ENCODE peak calls at places on chromosomes 4 and X, in six cellular contexts. W, Q, G, P, N and K are unnamed samples.

GRCh38 chrX:136711147-136711546 is 63.2 kb downstream of the CD40LG start:
- DNase-seq in W (no peak), Q (peak), G (peak), P (peak), N (peak), K (peak)

GRCh38 chr4:168353746-168354145 is 35.2 kb upstream of the DDX60 start:
- DNase-seq in W (no peak), Q (no peak), G (no peak), P (peak), N (no peak), K (no peak)

GRCh38 chr4:168978001-168978700 is 31.9 kb downstream of the CBR4 start:
- DNase-seq in W (no peak), Q (peak), G (no peak), P (peak), N (no peak), K (no peak)

GRCh38 chr4:112492321-112492720 is 23.7 kb downstream of the NEUROG2 start:
- DNase-seq in W (no peak), Q (no peak), G (no peak), P (peak), N (no peak), K (no peak)

GRCh38 chrX:152937236-152937635 is 39.4 kb downstream of the ZNF185 start:
- DNase-seq in W (no peak), Q (no peak), G (no peak), P (no peak), N (no peak), K (no peak)

GRCh38 chr4:13528823-13529129 is 15.5 kb downstream of the NKX3-2 start:
- DNase-seq in W (no peak), Q (no peak), G (no peak), P (no peak), N (no peak), K (no peak)

GRCh38 chr4:7411896-7412585 is 22.7 kb downstream of the PSAPL1 start:
- DNase-seq in W (no peak), Q (no peak), G (no peak), P (no peak), N (no peak), K (no peak)

GRCh38 chrX:140477987-140478386 is 26.9 kb downstream of the SOX3 start:
- DNase-seq in W (no peak), Q (no peak), G (no peak), P (no peak), N (no peak), K (no peak)

GRCh38 chrX:30060718-30061117 is 154.6 kb upstream of the MAGEB2 start:
- DNase-seq in W (no peak), Q (peak), G (peak), P (peak), N (no peak), K (peak)

GRCh38 chrX:2609431-2610238 is 81.5 kb upstream of the CD99 start:
- DNase-seq in W (no peak), Q (no peak), G (peak), P (peak), N (no peak), K (peak)

GRCh38 chr4:165905405-165906027 is 32.5 kb downstream of the TLL1 start:
- DNase-seq in W (no peak), Q (peak), G (no peak), P (peak), N (no peak), K (no peak)

GRCh38 chr4:173181769-173182374 is 13.3 kb downstream of the GALNT7 start:
- DNase-seq in W (no peak), Q (peak), G (peak), P (peak), N (no peak), K (no peak)

GRCh38 chr4:183783933-183784622 is 121.0 kb upstream of the STOX2 start:
- DNase-seq in W (no peak), Q (peak), G (peak), P (peak), N (no peak), K (no peak)

GRCh38 chr4:168803727-168804126 is 206.3 kb downstream of the CBR4 start:
- DNase-seq in W (no peak), Q (peak), G (peak), P (peak), N (no peak), K (no peak)

GRCh38 chrX:23883737-23884354 is 23.9 kb downstream of the APOO start:
- DNase-seq in W (peak), Q (peak), G (peak), P (peak), N (peak), K (peak)

GRCh38 chr4:54332577-54332976 is 103.5 kb downstream of the PDGFRA start:
- DNase-seq in W (no peak), Q (no peak), G (no peak), P (no peak), N (no peak), K (no peak)

GRCh38 chrX:107849747-107850478 is 24.2 kb downstream of the MID2 start:
- DNase-seq in W (peak), Q (peak), G (no peak), P (peak), N (no peak), K (no peak)

GRCh38 chr4:24042094-24042493 is 152.2 kb upstream of the PPARGC1A start:
- DNase-seq in W (no peak), Q (peak), G (no peak), P (peak), N (no peak), K (no peak)

GRCh38 chr4:7459471-7459870 is 24.7 kb upstream of the PSAPL1 start:
- DNase-seq in W (no peak), Q (no peak), G (no peak), P (no peak), N (no peak), K (no peak)

GRCh38 chr4:24988776-24989175 is 42.0 kb downstream of the LGI2 start:
- DNase-seq in W (peak), Q (peak), G (peak), P (peak), N (no peak), K (peak)

GRCh38 chrX:121365572-121366161 is 318.3 kb downstream of the GLUD2 start:
- DNase-seq in W (no peak), Q (no peak), G (no peak), P (no peak), N (no peak), K (no peak)

GRCh38 chr4:177339794-177340374 is 30.2 kb downstream of the NEIL3 start:
- DNase-seq in W (peak), Q (peak), G (peak), P (peak), N (no peak), K (no peak)

GRCh38 chrX:110224926-110225617 is 92.8 kb downstream of the AMMECR1 start:
- DNase-seq in W (no peak), Q (no peak), G (no peak), P (no peak), N (no peak), K (no peak)

GRCh38 chr4:4333265-4333706 is 43.2 kb downstream of the ZBTB49 start:
- DNase-seq in W (no peak), Q (peak), G (peak), P (peak), N (no peak), K (peak)

GRCh38 chrX:109842611-109843010 is 109.6 kb upstream of the ACSL4 start:
- DNase-seq in W (no peak), Q (no peak), G (no peak), P (no peak), N (no peak), K (no peak)

GRCh38 chr4:8747467-8747841 is 124.2 kb downstream of the HMX1 start:
- DNase-seq in W (no peak), Q (no peak), G (no peak), P (no peak), N (no peak), K (no peak)

GRCh38 chrX:151726751-151727150 is 7.8 kb upstream of the CNGA2 start:
- DNase-seq in W (no peak), Q (no peak), G (no peak), P (no peak), N (no peak), K (no peak)

GRCh38 chrX:8672176-8672575 is 59.8 kb downstream of the ANOS1 start:
- DNase-seq in W (no peak), Q (no peak), G (no peak), P (peak), N (no peak), K (no peak)

GRCh38 chrX:104922206-104922621 is 298.3 kb downstream of the TEX13A start:
- DNase-seq in W (peak), Q (peak), G (peak), P (peak), N (peak), K (peak)

GRCh38 chr4:17762705-17763104 is 18.7 kb downstream of the FAM184B start:
- DNase-seq in W (peak), Q (peak), G (peak), P (peak), N (no peak), K (peak)

GRCh38 chr4:16692021-16692420 is 206.4 kb downstream of the LDB2 start:
- DNase-seq in W (no peak), Q (peak), G (no peak), P (peak), N (no peak), K (no peak)

GRCh38 chr4:165827018-165827417 is 46.0 kb upstream of the TLL1 start:
- DNase-seq in W (no peak), Q (no peak), G (no peak), P (no peak), N (no peak), K (no peak)

GRCh38 chr4:169346840-169347239 is 76.1 kb upstream of the SH3RF1 start:
- DNase-seq in W (no peak), Q (no peak), G (no peak), P (no peak), N (no peak), K (no peak)

GRCh38 chr4:183763990-183764754 is 105.1 kb downstream of the TRAPPC11 start:
- DNase-seq in W (no peak), Q (no peak), G (no peak), P (no peak), N (no peak), K (no peak)

GRCh38 chrX:125205084-125205917 is 114.4 kb upstream of the TEX13C start:
- DNase-seq in W (peak), Q (no peak), G (peak), P (no peak), N (peak), K (no peak)